ENCODE peak calls at places on chromosomes 12 and 14, in ten cellular contexts. M is Peyer's patch, I is LNCaP clone FGC, W is epithelial cell of esophagus, U is heart right ventricle, Y is tibial nerve, O is retinal pigment epithelial cell, H is body of pancreas, X is cardiac fibroblast, V is HCT116. R is an unnamed sample.

GRCh38 chr12:115088995-115089841 is 405.2 kb upstream of the TBX3 start:
- DNase-seq in M (no peak), X (no peak), U (no peak), O (no peak), Y (no peak), H (no peak), I (no peak), V (no peak), W (no peak), R (no peak)

GRCh38 chr14:64465208-64465821 is at the start of gene AKAP5:
- DNase-seq in H (peak), X (peak), U (peak), O (no peak), W (peak), I (no peak), M (peak), V (no peak), Y (peak), R (no peak)

GRCh38 chr12:76636141-76636692 is 76.6 kb upstream of the OSBPL8 start:
- DNase-seq in V (no peak), I (no peak), Y (no peak), M (no peak), U (no peak), W (peak), H (no peak), X (peak), O (no peak), R (peak)

GRCh38 chr12:32273063-32273521 is 126.3 kb upstream of the FGD4 start:
- DNase-seq in Y (no peak), V (no peak), U (no peak), H (no peak), I (no peak), W (peak), M (no peak), O (no peak), X (no peak), R (no peak)

GRCh38 chr12:51863921-51864700 is 15.6 kb upstream of the FIGNL2 start:
- DNase-seq in O (no peak), I (no peak), X (peak), V (no peak), U (no peak), M (no peak), W (no peak), H (no peak), Y (no peak), R (no peak)

GRCh38 chr12:27193854-27194544 is 50.1 kb upstream of the STK38L start:
- DNase-seq in W (peak), Y (no peak), M (no peak), O (peak), I (no peak), V (no peak), U (peak), H (no peak), X (peak), R (peak)

GRCh38 chr14:23119362-23120327 is 590 bp upstream of the CEBPE start:
- DNase-seq in I (no peak), O (no peak), X (no peak), Y (no peak), V (no peak), W (no peak), M (peak), U (no peak), H (no peak), R (no peak)

GRCh38 chr12:110689002-110689600 is at the start of gene HVCN1:
- DNase-seq in H (peak), O (no peak), I (no peak), Y (peak), M (peak), W (peak), U (peak), X (peak), V (no peak), R (no peak)

GRCh38 chr14:104554088-104554607 is 25.4 kb upstream of the C14orf180 start:
- DNase-seq in H (peak), U (no peak), V (no peak), Y (no peak), I (no peak), O (no peak), M (no peak), W (no peak), X (no peak), R (no peak)

GRCh38 chr14:41817626-41818025 is 210.9 kb downstream of the LRFN5 start:
- DNase-seq in U (no peak), Y (no peak), I (no peak), O (no peak), M (no peak), W (no peak), H (no peak), V (no peak), X (peak), R (peak)

GRCh38 chr14:95146079-95146771 is 11.1 kb downstream of the DICER1 start:
- DNase-seq in M (no peak), Y (no peak), U (no peak), I (no peak), O (no peak), X (no peak), W (peak), H (peak), V (no peak), R (no peak)

GRCh38 chr14:95142208-95142607 is 15.1 kb downstream of the DICER1 start:
- DNase-seq in M (no peak), O (no peak), I (no peak), H (no peak), Y (no peak), X (no peak), U (no peak), V (no peak), W (no peak), R (no peak)

GRCh38 chr14:95141684-95142083 is 15.6 kb downstream of the DICER1 start:
- DNase-seq in I (peak), M (no peak), V (no peak), H (no peak), W (no peak), U (no peak), O (no peak), X (no peak), Y (no peak), R (no peak)

GRCh38 chr14:95144849-95145248 is 12.5 kb downstream of the DICER1 start:
- DNase-seq in Y (no peak), H (no peak), X (no peak), V (no peak), W (no peak), O (no peak), U (no peak), M (no peak), I (no peak), R (no peak)

DNA sequence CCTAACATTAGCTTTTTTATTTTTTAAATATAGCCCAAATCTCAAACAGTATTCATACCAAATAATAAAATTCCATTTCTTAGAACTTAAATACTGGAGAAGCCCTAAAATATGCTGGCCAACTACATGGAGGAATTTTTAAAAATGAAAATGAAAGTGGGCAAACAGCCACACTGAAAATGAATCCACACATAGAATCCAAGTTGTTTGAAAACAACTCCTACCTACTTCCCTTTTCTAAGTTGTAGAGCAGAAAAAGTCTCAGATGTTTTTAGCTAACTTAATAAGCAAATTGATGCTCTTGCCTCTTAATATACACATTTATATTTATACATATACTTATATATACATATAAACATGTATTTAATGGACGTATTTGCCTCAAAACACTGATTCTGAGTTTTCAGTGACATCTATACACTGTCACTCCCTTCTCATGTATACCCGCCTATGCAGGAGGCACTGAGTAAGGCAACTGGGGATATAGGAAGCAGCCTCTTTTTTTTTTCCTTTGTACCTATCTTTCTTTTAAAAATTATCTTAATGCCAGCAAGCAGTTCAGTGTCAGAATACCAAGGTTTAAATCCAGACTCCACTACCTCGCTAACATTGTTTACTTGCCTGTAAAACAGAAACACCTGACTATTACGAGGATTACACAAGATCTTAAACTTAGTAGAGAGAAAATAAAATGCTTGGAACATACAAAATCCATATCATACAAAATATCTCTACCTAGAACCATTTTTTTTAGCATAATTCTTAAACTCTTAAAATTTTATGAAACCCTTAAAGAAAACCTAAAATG is 13.3 kb downstream of the DICER1 start:
- DNase-seq in U (no peak), I (no peak), X (peak), W (no peak), V (no peak), O (no peak), M (no peak), H (no peak), Y (no peak), R (peak)
- H3K4me3 ChIP-seq in U (peak), I (peak), X (no peak), W (no peak), V (no peak), O (no peak), M (no peak), H (no peak), Y (peak), R (peak)

GRCh38 chr14:101313268-101313667 is 248.0 kb upstream of the DIO3 start:
- DNase-seq in O (no peak), W (no peak), V (no peak), Y (no peak), I (no peak), H (no peak), M (no peak), X (no peak), U (no peak), R (no peak)
- TF ChIP-seq CTCF in O (no peak), W (no peak), V (no peak), Y (no peak), I (no peak), H (no peak), M (no peak), X (no peak), U (no peak), R (no peak)

GRCh38 chr14:70416717-70417349 is at the start of gene SYNJ2BP:
- DNase-seq in M (peak), V (peak), W (peak), U (peak), Y (peak), O (peak), X (peak), I (peak), H (peak), R (peak)

GRCh38 chr14:70416322-70416716 is 571 bp downstream of the SYNJ2BP start:
- DNase-seq in I (no peak), Y (no peak), U (no peak), V (no peak), M (no peak), H (no peak), X (peak), W (peak), O (no peak), R (peak)

DNA sequence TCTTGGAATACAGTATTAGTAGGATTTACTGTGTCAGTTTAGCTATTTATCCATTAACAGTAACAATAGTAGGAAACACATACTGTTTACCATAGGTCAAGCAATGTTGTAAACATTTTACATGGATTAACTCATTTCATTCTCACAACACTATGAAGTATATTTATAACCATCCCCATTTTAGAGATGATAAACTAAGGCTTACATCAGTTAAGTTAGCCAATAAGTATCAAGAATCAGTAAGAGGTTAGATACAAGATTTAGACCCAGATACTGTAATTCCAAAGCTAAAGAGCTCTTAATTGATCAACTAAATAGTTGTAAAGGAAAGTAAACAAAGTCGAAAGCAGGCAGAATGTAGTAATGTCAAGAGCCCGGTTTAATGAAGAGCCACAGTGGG is 1.1 kb downstream of the SYNJ2BP start:
- DNase-seq in U (no peak), V (no peak), H (no peak), O (no peak), I (no peak), X (no peak), Y (no peak), M (no peak), W (no peak), R (no peak)
- H3K4me3 ChIP-seq in U (peak), V (peak), H (no peak), O (peak), I (peak), X (no peak), Y (peak), M (peak), W (peak), R (peak)

DNA sequence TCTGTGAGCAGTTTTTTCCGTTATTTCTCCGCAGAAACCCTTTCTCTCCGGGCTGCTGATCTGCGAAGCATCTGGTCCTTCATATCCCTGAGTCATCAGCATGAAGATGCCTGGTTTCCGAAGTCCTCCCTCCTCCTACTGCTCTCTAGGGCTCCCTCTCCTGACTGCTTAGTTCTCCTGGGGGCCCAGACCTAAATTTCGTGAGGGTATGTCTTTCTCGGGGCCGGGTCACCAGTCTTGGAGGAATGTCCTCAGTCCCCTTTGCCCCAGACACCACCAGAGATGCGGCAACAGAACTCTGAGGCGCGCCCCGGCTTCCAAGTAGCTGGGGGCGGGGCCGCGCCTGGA is 622 bp upstream of the BICDL1 start:
- DNase-seq in I (no peak), U (no peak), V (no peak), W (no peak), O (no peak), M (no peak), H (no peak), Y (no peak), X (peak), R (peak)
- TF ChIP-seq CTCF in I (peak), U (no peak), V (peak), W (peak), O (peak), M (no peak), H (no peak), Y (no peak), X (peak), R (peak)

DNA sequence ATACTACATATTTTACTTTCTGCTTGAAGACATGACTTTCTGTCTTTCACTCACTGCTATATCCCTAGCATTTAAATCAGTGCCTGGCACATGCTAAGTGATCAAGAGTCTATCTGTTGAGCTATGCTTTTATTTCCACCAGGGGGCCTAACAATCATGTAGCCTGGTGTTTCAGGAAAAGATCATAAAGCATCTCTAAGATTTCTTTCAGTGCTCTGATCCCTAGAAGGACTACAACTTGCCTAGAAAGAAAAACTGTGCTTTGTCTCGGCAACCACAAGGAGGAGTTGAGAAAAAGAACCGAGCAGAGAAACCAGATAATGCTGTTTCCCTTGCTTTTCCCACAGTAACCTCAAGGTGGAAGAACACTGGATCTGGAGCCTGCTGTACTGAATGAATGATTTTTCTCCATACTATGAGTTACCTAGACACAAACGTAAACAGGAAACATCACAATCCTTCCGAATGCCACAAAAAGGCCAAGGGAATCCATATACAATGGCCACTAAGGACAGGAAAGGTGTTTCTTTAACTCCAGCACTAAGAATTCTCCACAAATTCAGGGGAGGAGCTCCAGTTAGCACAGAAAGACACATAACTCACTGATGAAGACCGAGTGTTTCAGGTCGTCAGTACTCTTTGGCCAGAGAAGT is 1.2 kb downstream of the CRY1 start:
- DNase-seq in W (peak), M (no peak), U (no peak), O (peak), H (peak), V (peak), Y (peak), I (peak), X (peak), R (peak)
- H3K4me3 ChIP-seq in W (peak), M (peak), U (peak), O (peak), H (peak), V (peak), Y (peak), I (peak), X (peak), R (peak)

DNA sequence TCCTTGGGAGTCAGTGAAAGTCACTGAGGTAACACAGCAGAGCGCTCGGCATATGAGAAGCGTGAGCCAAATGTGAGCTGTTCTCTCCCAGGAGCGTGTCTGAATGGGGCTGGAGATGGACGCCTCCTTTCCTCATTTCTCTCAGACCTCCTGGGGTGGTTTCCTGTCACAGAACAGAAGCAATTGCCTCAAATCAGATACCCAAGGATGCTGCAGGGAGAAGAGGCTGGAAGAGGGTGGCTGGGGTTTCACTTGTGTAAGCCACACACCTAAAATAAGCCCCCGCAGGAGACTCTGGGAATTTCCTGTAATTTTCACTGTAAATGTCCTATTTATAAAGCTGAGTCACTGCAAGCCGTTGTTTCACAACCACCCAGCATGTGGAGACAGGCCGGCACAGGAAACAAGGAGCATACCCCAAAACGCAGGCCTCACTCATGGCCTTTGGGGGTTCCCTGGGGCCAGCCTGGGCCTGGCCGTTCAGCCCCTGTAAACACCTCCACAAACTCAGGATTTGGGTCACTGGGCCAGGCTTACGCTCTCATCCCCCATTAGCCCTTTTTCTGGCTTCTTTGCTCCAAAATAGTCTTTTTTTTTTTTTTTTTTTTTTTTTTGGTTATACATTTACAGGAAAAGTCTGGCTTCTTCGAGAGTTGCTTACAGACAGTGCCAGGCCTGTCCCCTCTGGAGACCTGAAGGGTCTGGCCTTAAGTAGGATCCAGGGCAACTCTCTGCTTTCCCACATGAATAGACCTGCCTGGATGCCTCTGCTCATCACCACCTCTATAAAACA is 55.3 kb downstream of the VCPKMT start:
- DNase-seq in W (peak), I (no peak), M (peak), U (no peak), V (no peak), Y (peak), O (no peak), X (peak), H (no peak), R (peak)
- TF ChIP-seq CTCF in W (peak), I (no peak), M (no peak), U (no peak), V (no peak), Y (no peak), O (peak), X (peak), H (no peak), R (peak)

GRCh38 chr12:122998316-122998715 is 17.8 kb downstream of the ARL6IP4 start:
- DNase-seq in W (no peak), Y (no peak), U (no peak), M (no peak), I (no peak), H (no peak), V (no peak), O (no peak), X (no peak), R (no peak)

GRCh38 chr12:123001467-123001866 is 21.0 kb downstream of the ARL6IP4 start:
- DNase-seq in Y (no peak), I (no peak), H (no peak), X (no peak), V (no peak), M (no peak), O (no peak), U (no peak), W (no peak), R (no peak)

GRCh38 chr12:122999196-122999946 is 18.9 kb downstream of the ARL6IP4 start:
- DNase-seq in W (no peak), Y (no peak), X (no peak), V (no peak), H (no peak), O (no peak), M (no peak), U (no peak), I (no peak), R (no peak)

GRCh38 chr12:122999986-123000420 is 19.5 kb downstream of the ARL6IP4 start:
- DNase-seq in V (no peak), U (no peak), H (no peak), I (no peak), W (no peak), Y (no peak), M (no peak), X (no peak), O (no peak), R (no peak)

GRCh38 chr12:123000578-123000977 is 20.1 kb downstream of the ARL6IP4 start:
- DNase-seq in U (no peak), M (no peak), X (no peak), H (no peak), Y (no peak), W (no peak), I (no peak), V (no peak), O (no peak), R (no peak)
- H3K4me3 ChIP-seq in U (no peak), M (no peak), X (no peak), H (no peak), Y (no peak), W (no peak), I (no peak), V (no peak), O (no peak), R (no peak)

DNA sequence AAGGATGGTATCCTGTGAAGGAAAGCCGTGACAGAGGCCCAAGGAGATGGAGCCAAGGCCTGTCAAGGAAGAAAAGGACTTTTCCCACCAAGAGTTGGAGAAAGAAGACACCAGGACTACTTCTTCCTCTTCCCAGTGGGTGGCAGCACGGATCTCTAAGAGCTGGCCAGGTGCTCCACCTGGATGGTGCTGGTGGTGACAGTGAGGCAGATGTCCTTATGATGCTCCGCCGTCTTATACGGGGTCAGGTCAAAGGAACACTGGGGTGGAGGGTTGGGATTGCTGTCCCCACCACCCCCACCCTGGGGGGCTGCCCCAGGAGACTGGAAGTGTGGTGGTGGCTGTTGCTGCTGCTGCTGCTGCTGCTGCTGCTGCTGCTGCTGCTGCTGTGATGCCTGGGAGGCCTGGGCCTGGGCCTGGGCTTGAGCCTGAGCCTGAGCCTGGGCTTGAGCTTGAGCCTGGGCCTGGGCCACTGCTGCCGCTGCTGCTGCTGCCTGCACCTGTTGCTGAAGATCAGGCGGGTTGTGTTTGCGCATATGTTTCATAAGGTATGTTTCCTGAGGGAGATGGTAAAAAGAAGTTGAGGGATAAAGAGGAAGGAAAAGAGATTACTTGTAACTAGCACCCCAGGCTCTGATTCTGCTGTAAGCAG is 4.8 kb upstream of the ING4 start:
- DNase-seq in H (no peak), M (no peak), Y (no peak), O (no peak), W (peak), V (peak), I (no peak), X (no peak), U (no peak), R (no peak)
- TF ChIP-seq CTCF in H (no peak), M (no peak), Y (no peak), O (peak), W (peak), V (peak), I (peak), X (no peak), U (no peak), R (peak)